ENCODE peak calls at places on chromosomes 4 and X, in eight cellular contexts. W, X, V, A, I, O, C and U are unnamed samples.

GRCh38 chr4:52019941-52020657 is at the start of gene LRRC66:
- DNase-seq in O (no peak), V (no peak), W (no peak), A (no peak), I (no peak), X (no peak), C (no peak), U (no peak)

GRCh38 chr4:76058888-76059426 is 15.6 kb upstream of the ART3 start:
- DNase-seq in W (no peak), X (no peak), C (no peak), V (no peak), I (no peak), A (no peak), O (no peak), U (no peak)

GRCh38 chr4:30068234-30068633 is 651.9 kb upstream of the PCDH7 start:
- DNase-seq in I (no peak), V (no peak), X (peak), C (no peak), A (peak), W (no peak), O (no peak), U (no peak)

GRCh38 chrX:130636277-130636676 is 234.5 kb downstream of the RBMX2 start:
- DNase-seq in X (no peak), I (no peak), C (no peak), O (no peak), A (no peak), W (no peak), V (no peak), U (no peak)

GRCh38 chrX:40299028-40299479 is 201.3 kb upstream of the BCOR start:
- DNase-seq in C (no peak), W (no peak), V (no peak), O (no peak), X (peak), I (no peak), A (no peak), U (no peak)

GRCh38 chr4:76354517-76355473 is 48.3 kb downstream of the STBD1 start:
- DNase-seq in X (no peak), V (no peak), I (no peak), W (no peak), A (no peak), O (no peak), C (no peak), U (no peak)

GRCh38 chr4:6221296-6221850 is 21.0 kb upstream of the JAKMIP1 start:
- DNase-seq in A (no peak), X (no peak), O (no peak), V (no peak), C (peak), W (no peak), I (no peak), U (no peak)

GRCh38 chr4:38815879-38816782 is 11.5 kb upstream of the TLR1 start:
- DNase-seq in O (no peak), V (no peak), C (no peak), W (no peak), X (no peak), I (no peak), A (no peak), U (no peak)

GRCh38 chrX:53732797-53733196 is 46.3 kb upstream of the HUWE1 start:
- DNase-seq in X (no peak), A (no peak), O (no peak), W (no peak), V (no peak), I (no peak), C (no peak), U (no peak)

GRCh38 chr4:160510925-160511324 is 1408.0 kb downstream of the RAPGEF2 start:
- DNase-seq in X (no peak), V (peak), W (no peak), C (no peak), I (no peak), O (peak), A (no peak), U (peak)

GRCh38 chrX:31271615-31272471 is 200.0 kb upstream of the FTHL17 start:
- DNase-seq in O (no peak), A (no peak), X (no peak), V (no peak), C (no peak), I (no peak), W (no peak), U (no peak)

GRCh38 chr4:121822796-121823504 is 733 bp downstream of the CCNA2 start:
- DNase-seq in W (no peak), O (peak), V (peak), A (peak), C (peak), X (peak), I (no peak), U (no peak)

GRCh38 chr4:124943145-124943889 is 230.8 kb upstream of the ANKRD50 start:
- DNase-seq in A (no peak), W (no peak), V (no peak), O (peak), X (no peak), I (no peak), C (no peak), U (peak)

DNA sequence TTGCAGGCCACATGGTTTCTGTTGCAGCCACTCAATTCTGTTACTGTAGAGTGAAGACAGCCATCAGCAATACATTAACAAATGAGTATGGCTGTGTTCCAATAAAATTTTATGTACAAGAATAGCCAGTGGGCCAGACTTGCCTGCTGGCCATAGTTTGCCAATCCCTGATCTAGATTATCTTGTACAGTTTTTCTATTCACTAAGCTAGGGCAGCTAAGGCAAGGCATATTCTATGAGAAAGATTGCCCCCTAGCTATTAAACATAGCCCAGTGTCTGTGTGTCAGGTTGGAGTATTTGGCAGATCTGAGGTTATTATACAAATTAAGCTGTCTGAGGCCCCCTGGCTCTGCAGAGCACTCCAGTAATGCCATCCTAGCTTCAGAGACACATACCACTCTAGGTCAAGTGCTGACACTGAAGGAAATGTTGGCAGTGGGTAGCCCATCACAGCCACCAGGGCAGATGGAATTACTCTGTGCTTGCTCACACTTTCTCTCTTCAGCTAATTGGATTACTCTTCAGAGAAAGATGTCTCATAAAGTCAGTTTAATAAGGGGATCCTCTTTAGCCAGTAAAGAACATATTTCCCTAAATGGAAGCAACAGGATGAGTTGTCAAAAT is 40.7 kb downstream of the MTTP start:
- DNase-seq in X (peak), W (no peak), A (no peak), C (no peak), O (no peak), V (no peak), I (no peak), U (no peak)
- H3K27ac ChIP-seq in X (no peak), W (no peak), A (no peak), C (no peak), O (no peak), V (no peak), I (no peak), U (no peak)

DNA sequence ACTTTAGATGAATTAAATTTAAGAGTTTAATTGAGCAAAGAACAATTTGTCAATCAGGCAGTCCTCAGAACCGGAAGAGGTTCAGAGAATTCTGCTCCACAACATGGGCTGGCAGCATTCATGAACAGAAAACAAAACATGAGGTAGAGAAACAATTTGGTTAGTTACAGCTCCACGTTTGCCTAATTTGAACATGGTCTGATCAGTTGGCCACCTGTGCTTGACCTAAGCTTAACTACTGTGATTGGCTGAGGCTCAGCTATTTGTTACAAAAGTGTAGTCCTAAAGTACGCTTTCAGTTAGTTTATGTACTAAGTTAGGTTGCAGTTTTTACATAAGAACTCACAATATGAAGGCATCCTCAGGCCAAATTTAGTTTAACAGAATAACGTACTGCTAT is 258.6 kb downstream of the ADAM29 start:
- DNase-seq in C (no peak), V (no peak), A (no peak), W (no peak), O (no peak), I (no peak), X (no peak), U (no peak)
- H3K27ac ChIP-seq in C (no peak), V (no peak), A (no peak), W (no peak), O (no peak), I (no peak), X (no peak), U (no peak)

DNA sequence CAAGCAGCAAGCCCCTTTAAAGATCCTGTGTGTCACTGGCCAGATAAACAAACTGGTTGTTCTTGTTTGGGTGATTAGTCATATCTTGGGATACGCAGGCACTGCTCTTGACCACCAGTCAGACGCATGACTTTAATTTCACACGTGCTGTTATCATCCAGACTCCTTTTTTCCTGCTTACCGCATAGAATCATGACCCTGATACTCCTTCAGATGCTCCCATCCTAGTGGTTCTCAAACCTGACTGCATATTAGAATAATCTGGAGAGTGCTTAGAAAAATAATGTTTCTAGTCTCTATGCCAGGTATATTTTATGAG is 78.8 kb downstream of the CLDN22 start:
- DNase-seq in O (peak), X (no peak), V (no peak), W (no peak), C (no peak), A (no peak), I (no peak), U (peak)
- H3K27ac ChIP-seq in O (peak), X (no peak), V (no peak), W (peak), C (no peak), A (no peak), I (peak), U (no peak)

GRCh38 chr4:34181891-34182290 is 2062.4 kb downstream of the ARAP2 start:
- DNase-seq in W (no peak), O (no peak), I (no peak), X (no peak), A (no peak), C (no peak), V (no peak), U (peak)

GRCh38 chr4:34178476-34178875 is 2065.8 kb downstream of the ARAP2 start:
- DNase-seq in I (no peak), O (no peak), A (no peak), V (no peak), W (no peak), C (no peak), X (no peak), U (no peak)

GRCh38 chr4:34181311-34181808 is 2063.0 kb downstream of the ARAP2 start:
- DNase-seq in C (no peak), V (peak), A (no peak), I (no peak), O (peak), W (no peak), X (no peak), U (peak)

GRCh38 chr4:34183916-34184315 is 2060.4 kb downstream of the ARAP2 start:
- DNase-seq in I (no peak), C (no peak), A (no peak), V (no peak), W (no peak), X (no peak), O (no peak), U (no peak)

DNA sequence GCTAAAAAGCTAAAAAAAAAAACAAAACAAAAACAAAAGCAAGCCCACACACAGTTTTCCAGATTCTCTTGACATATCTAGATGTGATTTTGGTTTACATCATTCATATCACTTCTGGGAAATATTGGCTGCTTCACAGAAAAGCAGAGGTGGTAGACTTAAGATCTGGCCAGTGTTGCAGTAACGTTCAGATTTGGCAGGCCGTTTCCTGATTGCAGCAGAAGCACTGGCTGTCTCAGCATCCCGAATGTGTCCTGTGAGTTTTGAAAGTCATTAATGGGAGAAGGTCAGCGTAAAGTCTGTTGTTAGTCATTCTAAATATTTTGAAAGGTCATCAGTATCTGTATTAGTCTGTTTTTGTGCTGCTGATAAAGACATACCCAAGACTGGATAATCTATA is 2062.0 kb downstream of the ARAP2 start:
- DNase-seq in W (no peak), C (no peak), I (no peak), O (no peak), X (no peak), A (no peak), V (no peak), U (no peak)
- H3K27ac ChIP-seq in W (no peak), C (no peak), I (no peak), O (no peak), X (no peak), A (no peak), V (peak), U (peak)

GRCh38 chr4:138255917-138256597 is 13.9 kb upstream of the SLC7A11 start:
- DNase-seq in C (no peak), I (no peak), O (no peak), A (no peak), V (no peak), W (no peak), X (no peak), U (no peak)

GRCh38 chr4:138256608-138257007 is 14.5 kb upstream of the SLC7A11 start:
- DNase-seq in I (no peak), C (no peak), V (no peak), A (no peak), W (no peak), O (no peak), X (no peak), U (no peak)

GRCh38 chr4:138251904-138252303 is 9.8 kb upstream of the SLC7A11 start:
- DNase-seq in I (no peak), A (no peak), W (no peak), V (no peak), C (no peak), X (no peak), O (no peak), U (no peak)

GRCh38 chr4:138249132-138249531 is 7.0 kb upstream of the SLC7A11 start:
- DNase-seq in A (no peak), X (no peak), O (no peak), V (no peak), C (no peak), W (no peak), I (no peak), U (no peak)

GRCh38 chr4:138252551-138252950 is 10.4 kb upstream of the SLC7A11 start:
- DNase-seq in O (no peak), I (no peak), A (no peak), V (no peak), X (no peak), C (no peak), W (no peak), U (no peak)
- H3K27ac ChIP-seq in O (no peak), I (no peak), A (no peak), V (peak), X (no peak), C (no peak), W (no peak), U (no peak)